ENCODE peak calls at places on chromosomes 13 and 19, in ten cellular contexts. One of them, this sample, is unnamed.

GRCh38 chr13:41960195-41960699 is 662 bp downstream of the VWA8 start:
- DNase-seq in adrenal gland: peak; percentile 63
- DNase-seq in heart right ventricle: no peak
- DNase-seq in endodermal cell: peak; percentile 73
- DNase-seq in effector memory CD4-positive, alpha-beta T cell: no peak
- DNase-seq in tibial artery: no peak
- DNase-seq in transverse colon: peak; percentile 15
- DNase-seq in NT2/D1: no peak
- DNase-seq in GM23248: peak; percentile 71
- DNase-seq in uterus: no peak
- DNase-seq in this sample: no peak

GRCh38 chr19:2275588-2276428 is 6.2 kb downstream of the PEAK3 start:
- DNase-seq in adrenal gland: peak; percentile 46
- DNase-seq in heart right ventricle: peak; percentile 56
- DNase-seq in endodermal cell: no peak
- DNase-seq in effector memory CD4-positive, alpha-beta T cell: no peak
- DNase-seq in tibial artery: no peak
- DNase-seq in transverse colon: peak; percentile 59
- DNase-seq in NT2/D1: no peak
- DNase-seq in GM23248: no peak
- DNase-seq in uterus: peak; percentile 61
- DNase-seq in this sample: peak; percentile 85

GRCh38 chr13:24694907-24695306 is 14.7 kb downstream of the ATP12A start:
- DNase-seq in adrenal gland: no peak
- DNase-seq in heart right ventricle: no peak
- DNase-seq in endodermal cell: no peak
- DNase-seq in effector memory CD4-positive, alpha-beta T cell: no peak
- DNase-seq in tibial artery: peak; percentile 37
- DNase-seq in transverse colon: no peak
- DNase-seq in NT2/D1: no peak
- DNase-seq in GM23248: no peak
- DNase-seq in uterus: no peak
- DNase-seq in this sample: no peak

GRCh38 chr19:39506944-39507714 is 7.8 kb upstream of the SELENOV start:
- DNase-seq in adrenal gland: peak; percentile 6
- DNase-seq in heart right ventricle: no peak
- DNase-seq in endodermal cell: peak; percentile 91
- DNase-seq in effector memory CD4-positive, alpha-beta T cell: no peak
- DNase-seq in tibial artery: no peak
- DNase-seq in transverse colon: no peak
- DNase-seq in NT2/D1: peak; percentile 40
- DNase-seq in GM23248: peak; percentile 79
- DNase-seq in uterus: no peak
- DNase-seq in this sample: no peak

GRCh38 chr19:54648129-54648528 is 14.7 kb upstream of the LILRB4 start:
- DNase-seq in adrenal gland: no peak
- DNase-seq in heart right ventricle: no peak
- DNase-seq in endodermal cell: no peak
- DNase-seq in effector memory CD4-positive, alpha-beta T cell: no peak
- DNase-seq in tibial artery: no peak
- DNase-seq in transverse colon: no peak
- DNase-seq in NT2/D1: no peak
- DNase-seq in GM23248: no peak
- DNase-seq in uterus: no peak
- DNase-seq in this sample: no peak

GRCh38 chr13:113862766-113863510 is 938 bp downstream of the GAS6 start:
- DNase-seq in adrenal gland: peak; percentile 40
- DNase-seq in heart right ventricle: no peak
- DNase-seq in endodermal cell: peak; percentile 82
- DNase-seq in effector memory CD4-positive, alpha-beta T cell: no peak
- DNase-seq in tibial artery: peak; percentile 82
- DNase-seq in transverse colon: peak; percentile 76
- DNase-seq in NT2/D1: no peak
- DNase-seq in GM23248: peak; percentile 72
- DNase-seq in uterus: peak; percentile 59
- DNase-seq in this sample: peak; percentile 81

GRCh38 chr19:45593520-45593919 is 8.5 kb downstream of the GPR4 start:
- DNase-seq in adrenal gland: no peak
- DNase-seq in heart right ventricle: no peak
- DNase-seq in endodermal cell: no peak
- DNase-seq in effector memory CD4-positive, alpha-beta T cell: no peak
- DNase-seq in tibial artery: no peak
- DNase-seq in transverse colon: no peak
- DNase-seq in NT2/D1: no peak
- DNase-seq in GM23248: no peak
- DNase-seq in uterus: no peak
- DNase-seq in this sample: no peak

GRCh38 chr13:45714170-45714569 is 12.1 kb downstream of the CBY2 start:
- DNase-seq in adrenal gland: no peak
- DNase-seq in heart right ventricle: no peak
- DNase-seq in endodermal cell: no peak
- DNase-seq in effector memory CD4-positive, alpha-beta T cell: no peak
- DNase-seq in tibial artery: no peak
- DNase-seq in transverse colon: no peak
- DNase-seq in NT2/D1: no peak
- DNase-seq in GM23248: no peak
- DNase-seq in uterus: no peak
- DNase-seq in this sample: no peak

GRCh38 chr13:40613192-40613818 is 53.1 kb downstream of the FOXO1 start:
- DNase-seq in adrenal gland: peak; percentile 37
- DNase-seq in heart right ventricle: no peak
- DNase-seq in endodermal cell: no peak
- DNase-seq in effector memory CD4-positive, alpha-beta T cell: peak; percentile 50
- DNase-seq in tibial artery: no peak
- DNase-seq in transverse colon: peak; percentile 63
- DNase-seq in NT2/D1: no peak
- DNase-seq in GM23248: no peak
- DNase-seq in uterus: peak; percentile 41
- DNase-seq in this sample: peak; percentile 60

GRCh38 chr13:113461022-113461751 is 7.9 kb upstream of the ADPRHL1 start:
- DNase-seq in adrenal gland: no peak
- DNase-seq in heart right ventricle: no peak
- DNase-seq in endodermal cell: no peak
- DNase-seq in effector memory CD4-positive, alpha-beta T cell: no peak
- DNase-seq in tibial artery: no peak
- DNase-seq in transverse colon: no peak
- DNase-seq in NT2/D1: no peak
- DNase-seq in GM23248: no peak
- DNase-seq in uterus: no peak
- DNase-seq in this sample: no peak

GRCh38 chr19:8462601-8463000 is 17.8 kb downstream of the HNRNPM start:
- DNase-seq in adrenal gland: no peak
- DNase-seq in heart right ventricle: no peak
- DNase-seq in endodermal cell: no peak
- DNase-seq in effector memory CD4-positive, alpha-beta T cell: no peak
- DNase-seq in tibial artery: no peak
- DNase-seq in transverse colon: no peak
- DNase-seq in NT2/D1: no peak
- DNase-seq in GM23248: no peak
- DNase-seq in uterus: no peak
- DNase-seq in this sample: no peak
- H3K36me3 ChIP-seq in adrenal gland: no peaks in the 10 kb centered on the region
- H3K36me3 ChIP-seq in heart right ventricle: no peaks in the 10 kb centered on the region
- H3K36me3 ChIP-seq in endodermal cell: peaks cover 98% of the 10 kb centered on the region
- H3K36me3 ChIP-seq in effector memory CD4-positive, alpha-beta T cell: peaks cover 67% of the 10 kb centered on the region
- H3K36me3 ChIP-seq in tibial artery: peaks cover 49% of the 10 kb centered on the region
- H3K36me3 ChIP-seq in transverse colon: peaks cover 40% of the 10 kb centered on the region
- H3K36me3 ChIP-seq in NT2/D1: peaks cover 88% of the 10 kb centered on the region
- H3K36me3 ChIP-seq in GM23248: peaks cover 29% of the 10 kb centered on the region
- H3K36me3 ChIP-seq in uterus: no peaks in the 10 kb centered on the region
- H3K36me3 ChIP-seq in this sample: no peaks in the 10 kb centered on the region

DNA sequence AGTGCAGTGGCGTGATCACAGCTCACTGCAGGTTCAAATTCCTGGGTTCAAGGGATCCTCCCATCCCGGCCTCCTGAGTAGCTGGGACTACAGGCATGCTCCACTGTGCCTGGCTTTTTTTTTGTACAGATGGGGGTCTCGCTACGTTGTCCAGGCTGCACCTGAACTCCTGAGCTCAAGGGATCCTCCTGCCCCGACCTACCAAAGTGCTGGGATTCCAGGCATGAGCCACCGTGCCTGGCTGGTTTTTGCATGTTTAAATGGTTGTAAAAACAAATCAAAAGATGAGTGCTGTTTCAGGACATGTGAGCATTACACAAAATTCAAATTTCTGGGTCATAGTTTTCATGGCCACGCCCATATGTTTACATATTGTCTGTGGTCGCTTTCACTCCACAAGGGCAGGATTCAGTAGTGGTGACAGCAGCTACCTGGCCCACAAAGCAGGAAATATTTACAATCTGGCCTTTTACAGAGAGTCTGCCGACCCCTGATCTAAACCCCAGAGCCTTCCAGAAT is 5.3 kb downstream of the MATK start:
- DNase-seq in adrenal gland: no peak
- DNase-seq in heart right ventricle: no peak
- DNase-seq in endodermal cell: no peak
- DNase-seq in effector memory CD4-positive, alpha-beta T cell: no peak
- DNase-seq in tibial artery: no peak
- DNase-seq in transverse colon: no peak
- DNase-seq in NT2/D1: no peak
- DNase-seq in GM23248: no peak
- DNase-seq in uterus: no peak
- DNase-seq in this sample: no peak
- H3K36me3 ChIP-seq in adrenal gland: no peaks in the 10 kb centered on the region
- H3K36me3 ChIP-seq in heart right ventricle: no peaks in the 10 kb centered on the region
- H3K36me3 ChIP-seq in endodermal cell: no peaks in the 10 kb centered on the region
- H3K36me3 ChIP-seq in effector memory CD4-positive, alpha-beta T cell: no peaks in the 10 kb centered on the region
- H3K36me3 ChIP-seq in tibial artery: no peaks in the 10 kb centered on the region
- H3K36me3 ChIP-seq in transverse colon: no peaks in the 10 kb centered on the region
- H3K36me3 ChIP-seq in NT2/D1: no peaks in the 10 kb centered on the region
- H3K36me3 ChIP-seq in GM23248: no peaks in the 10 kb centered on the region
- H3K36me3 ChIP-seq in uterus: no peaks in the 10 kb centered on the region
- H3K36me3 ChIP-seq in this sample: no peaks in the 10 kb centered on the region

GRCh38 chr19:882871-883497 is 10.0 kb downstream of the MED16 start:
- DNase-seq in adrenal gland: no peak
- DNase-seq in heart right ventricle: no peak
- DNase-seq in endodermal cell: no peak
- DNase-seq in effector memory CD4-positive, alpha-beta T cell: no peak
- DNase-seq in tibial artery: no peak
- DNase-seq in transverse colon: no peak
- DNase-seq in NT2/D1: no peak
- DNase-seq in GM23248: no peak
- DNase-seq in uterus: no peak
- DNase-seq in this sample: no peak

GRCh38 chr19:887072-887471 is 5.9 kb downstream of the MED16 start:
- DNase-seq in adrenal gland: peak; percentile 52
- DNase-seq in heart right ventricle: no peak
- DNase-seq in endodermal cell: peak; percentile 46
- DNase-seq in effector memory CD4-positive, alpha-beta T cell: no peak
- DNase-seq in tibial artery: no peak
- DNase-seq in transverse colon: no peak
- DNase-seq in NT2/D1: no peak
- DNase-seq in GM23248: peak; percentile 75
- DNase-seq in uterus: no peak
- DNase-seq in this sample: no peak

GRCh38 chr19:885536-886224 is 7.3 kb downstream of the MED16 start:
- DNase-seq in adrenal gland: no peak
- DNase-seq in heart right ventricle: no peak
- DNase-seq in endodermal cell: no peak
- DNase-seq in effector memory CD4-positive, alpha-beta T cell: no peak
- DNase-seq in tibial artery: no peak
- DNase-seq in transverse colon: no peak
- DNase-seq in NT2/D1: no peak
- DNase-seq in GM23248: no peak
- DNase-seq in uterus: no peak
- DNase-seq in this sample: no peak

GRCh38 chr19:883661-884211 is 9.3 kb downstream of the MED16 start:
- DNase-seq in adrenal gland: no peak
- DNase-seq in heart right ventricle: no peak
- DNase-seq in endodermal cell: peak; percentile 76
- DNase-seq in effector memory CD4-positive, alpha-beta T cell: no peak
- DNase-seq in tibial artery: no peak
- DNase-seq in transverse colon: no peak
- DNase-seq in NT2/D1: no peak
- DNase-seq in GM23248: no peak
- DNase-seq in uterus: no peak
- DNase-seq in this sample: no peak

DNA sequence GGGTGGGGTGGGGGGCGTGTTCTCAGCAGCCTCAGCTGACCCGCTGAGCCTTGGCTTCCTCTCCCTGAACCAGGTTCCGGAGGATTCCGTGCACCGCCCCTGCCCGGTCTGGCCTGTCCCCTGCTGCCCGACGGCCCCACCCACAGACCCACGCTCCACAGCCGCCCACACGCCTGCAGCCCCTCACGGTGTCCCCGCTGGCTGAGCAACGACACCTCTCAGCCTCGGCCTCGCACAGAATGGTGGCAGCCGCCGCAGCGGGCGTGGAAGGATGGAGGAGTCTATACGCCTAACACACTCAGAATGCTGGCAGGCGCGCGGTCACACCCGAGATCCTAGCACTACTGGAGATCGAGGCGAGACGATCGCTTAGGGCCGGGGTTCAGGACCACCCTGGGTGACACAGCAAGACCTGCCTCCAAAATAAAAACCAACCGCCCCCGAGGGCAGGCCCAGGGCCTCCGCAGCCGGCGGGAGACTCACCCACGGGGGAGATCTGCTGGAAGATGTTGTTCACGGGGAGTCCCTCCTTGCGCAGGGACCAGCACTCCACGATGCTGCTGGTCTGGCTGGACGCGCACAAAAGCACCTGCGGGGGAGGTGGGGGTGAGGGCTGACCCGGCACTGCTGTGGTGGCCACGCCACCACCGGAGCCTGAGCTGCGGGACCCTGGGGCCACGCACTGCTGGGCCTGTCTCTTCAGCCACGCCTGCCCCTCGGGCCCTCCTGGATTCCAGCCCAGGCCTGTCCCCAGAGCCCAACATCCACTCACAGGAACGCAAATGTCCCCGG is 8.4 kb downstream of the MED16 start:
- DNase-seq in adrenal gland: no peak
- DNase-seq in heart right ventricle: no peak
- DNase-seq in endodermal cell: no peak
- DNase-seq in effector memory CD4-positive, alpha-beta T cell: no peak
- DNase-seq in tibial artery: no peak
- DNase-seq in transverse colon: no peak
- DNase-seq in NT2/D1: no peak
- DNase-seq in GM23248: no peak
- DNase-seq in uterus: no peak
- DNase-seq in this sample: no peak
- H3K36me3 ChIP-seq in adrenal gland: no peaks in the 10 kb centered on the region
- H3K36me3 ChIP-seq in heart right ventricle: no peaks in the 10 kb centered on the region
- H3K36me3 ChIP-seq in endodermal cell: peaks cover 58% of the 10 kb centered on the region
- H3K36me3 ChIP-seq in effector memory CD4-positive, alpha-beta T cell: peaks cover 73% of the 10 kb centered on the region
- H3K36me3 ChIP-seq in tibial artery: peaks cover 100% of the 10 kb centered on the region
- H3K36me3 ChIP-seq in transverse colon: peaks cover 50% of the 10 kb centered on the region
- H3K36me3 ChIP-seq in NT2/D1: peaks cover 91% of the 10 kb centered on the region
- H3K36me3 ChIP-seq in GM23248: no peaks in the 10 kb centered on the region
- H3K36me3 ChIP-seq in uterus: no peaks in the 10 kb centered on the region
- H3K36me3 ChIP-seq in this sample: no peaks in the 10 kb centered on the region

DNA sequence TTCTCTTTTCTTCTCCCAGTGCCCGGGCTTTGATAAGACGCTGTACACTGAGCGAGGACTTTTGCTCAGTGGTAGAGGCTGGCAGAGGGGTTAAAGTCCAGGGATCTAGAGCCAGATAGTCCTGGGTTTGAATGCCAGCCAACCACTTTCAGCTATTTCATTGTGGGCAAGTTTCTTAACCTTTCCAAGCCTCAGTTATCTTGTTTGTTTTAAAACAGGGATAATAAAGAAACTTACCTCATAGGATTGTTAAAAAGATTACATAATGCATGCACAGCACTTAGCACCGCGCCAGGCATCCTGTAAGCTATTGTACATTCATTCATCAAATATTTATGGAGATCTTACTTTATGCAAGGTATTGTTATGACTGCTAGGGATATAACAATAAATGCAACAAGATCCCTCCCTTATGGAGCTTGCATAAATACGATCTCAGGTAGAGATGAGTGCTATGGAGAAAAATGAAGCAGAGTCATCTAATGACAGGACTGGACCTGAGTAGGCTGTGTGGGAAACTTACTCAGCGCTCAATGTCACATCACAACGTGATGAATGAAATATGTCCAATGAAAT is 70.8 kb downstream of the LNX2 start:
- DNase-seq in adrenal gland: no peak
- DNase-seq in heart right ventricle: no peak
- DNase-seq in endodermal cell: no peak
- DNase-seq in effector memory CD4-positive, alpha-beta T cell: no peak
- DNase-seq in tibial artery: no peak
- DNase-seq in transverse colon: peak; percentile 82
- DNase-seq in NT2/D1: no peak
- DNase-seq in GM23248: no peak
- DNase-seq in uterus: no peak
- DNase-seq in this sample: no peak
- H3K36me3 ChIP-seq in adrenal gland: no peaks in the 10 kb centered on the region
- H3K36me3 ChIP-seq in heart right ventricle: no peaks in the 10 kb centered on the region
- H3K36me3 ChIP-seq in endodermal cell: peaks cover 48% of the 10 kb centered on the region
- H3K36me3 ChIP-seq in effector memory CD4-positive, alpha-beta T cell: peaks cover 43% of the 10 kb centered on the region
- H3K36me3 ChIP-seq in tibial artery: peaks cover 57% of the 10 kb centered on the region
- H3K36me3 ChIP-seq in transverse colon: no peaks in the 10 kb centered on the region
- H3K36me3 ChIP-seq in NT2/D1: peaks cover 26% of the 10 kb centered on the region
- H3K36me3 ChIP-seq in GM23248: no peaks in the 10 kb centered on the region
- H3K36me3 ChIP-seq in uterus: no peaks in the 10 kb centered on the region
- H3K36me3 ChIP-seq in this sample: peaks cover 16% of the 10 kb centered on the region

This sample was measured in aorta.